ENCODE peak calls at places on chromosomes 13 and 19, in seven cellular contexts. Y is midbrain; R is C1 segment of cervical spinal cord; L is activated T-helper 2 cell treated with anti-CD3 and anti-CD28 coated beads, Interferon-gamma antibody, Interleukin-2, Interleukin-4, amounts not matched to agents 10 μg/mL and 5 μg/mL and 100 μg/mL, durations not matched to agents 14 hours and 24 hours and 36 hours; C is EH; G is iPS-NIHi11; N is NCI-H774. U is an unnamed sample.
A peak's percentile ranks its signal among the peaks of the same experiment; 100 is the strongest.

GRCh38 chr13:91719033-91719432 is 320.6 kb downstream of the GPC5 start:
- DNase-seq in Y (no peak), N (no peak), R (no peak), G (peak; percentile 17), C (no peak), L (no peak), U (no peak)

GRCh38 chr13:33279414-33279813 is 6.1 kb downstream of the STARD13 start:
- DNase-seq in Y (no peak), C (no peak), G (no peak), N (no peak), L (no peak), R (no peak), U (no peak)

GRCh38 chr13:98416408-98416807 is 160.5 kb downstream of the STK24 start:
- DNase-seq in C (no peak), N (peak; percentile 87), G (peak; percentile 30), R (no peak), L (no peak), Y (no peak), U (no peak)

GRCh38 chr19:41371541-41371940 is 4.8 kb upstream of the TMEM91 start:
- DNase-seq in L (no peak), C (no peak), Y (no peak), G (no peak), R (no peak), N (no peak), U (no peak)

GRCh38 chr19:4488496-4488895 is 16.4 kb downstream of the HDGFL2 start:
- DNase-seq in L (no peak), R (no peak), G (no peak), C (no peak), N (no peak), Y (no peak), U (no peak)

GRCh38 chr19:30286378-30286777 is 85.8 kb upstream of the ZNF536 start:
- DNase-seq in R (no peak), N (no peak), C (no peak), G (no peak), L (no peak), Y (no peak), U (no peak)

GRCh38 chr19:7641288-7642276 is 4.7 kb downstream of the STXBP2 start:
- DNase-seq in G (no peak), L (no peak), C (no peak), R (no peak), N (no peak), Y (no peak), U (no peak)

GRCh38 chr13:75864718-75865117 is 228.6 kb downstream of the LMO7 start:
- DNase-seq in Y (no peak), C (peak; percentile 57), G (no peak), R (no peak), L (no peak), N (no peak), U (no peak)

GRCh38 chr19:42596391-42597071 is 1.8 kb upstream of the CEACAM8 start:
- DNase-seq in G (peak; percentile 71), C (peak; percentile 28), R (no peak), L (no peak), N (no peak), Y (peak; percentile 11), U (peak; percentile 15)

GRCh38 chr19:55866521-55866920 is 30.2 kb downstream of the NLRP4 start:
- DNase-seq in G (no peak), L (no peak), Y (no peak), C (no peak), N (no peak), R (no peak), U (no peak)

GRCh38 chr13:31050486-31051400 is 111.0 kb downstream of the HSPH1 start:
- DNase-seq in L (no peak), Y (no peak), C (peak; percentile 24), R (no peak), G (no peak), N (no peak), U (no peak)

GRCh38 chr19:31578326-31578725 is 229.1 kb upstream of the TSHZ3 start:
- DNase-seq in Y (no peak), C (no peak), N (no peak), G (no peak), L (no peak), R (no peak), U (no peak)

GRCh38 chr19:35150445-35150844 is 4.1 kb upstream of the FXYD5 start:
- DNase-seq in N (no peak), C (no peak), G (no peak), L (no peak), Y (no peak), R (no peak), U (no peak)

GRCh38 chr19:772730-773436 is 22.0 kb downstream of the MISP start:
- DNase-seq in C (no peak), R (no peak), G (peak; percentile 70), Y (no peak), L (no peak), N (no peak), U (no peak)

GRCh38 chr13:33045829-33046592 is 29.8 kb downstream of the KL start:
- DNase-seq in C (no peak), Y (no peak), N (no peak), L (no peak), R (no peak), G (no peak), U (no peak)

GRCh38 chr19:47124937-47125668 is 5.5 kb upstream of the SAE1 start:
- DNase-seq in C (peak; percentile 78), G (peak; percentile 70), L (no peak), R (no peak), Y (peak; percentile 67), N (peak; percentile 64), U (no peak)

GRCh38 chr13:109243311-109243951 is 543.0 kb downstream of the IRS2 start:
- DNase-seq in Y (peak; percentile 21), R (no peak), C (peak; percentile 95), L (no peak), N (no peak), G (peak; percentile 31), U (no peak)

GRCh38 chr13:21010621-21011020 is 50.8 kb downstream of the LATS2 start:
- DNase-seq in R (no peak), Y (no peak), C (no peak), G (no peak), N (no peak), L (no peak), U (no peak)

GRCh38 chr19:58559275-58560006 is 1.0 kb upstream of the UBE2M start:
- DNase-seq in Y (no peak), N (no peak), C (peak; percentile 94), L (peak; percentile 65), G (peak; percentile 92), R (no peak), U (no peak)

GRCh38 chr13:77305276-77305675 is 21.6 kb downstream of the MYCBP2 start:
- DNase-seq in N (no peak), C (peak; percentile 36), G (no peak), Y (no peak), L (no peak), R (no peak), U (no peak)

GRCh38 chr13:61901946-61902541 is 486.4 kb upstream of the PCDH20 start:
- DNase-seq in R (no peak), N (no peak), L (no peak), C (no peak), G (no peak), Y (no peak), U (no peak)

GRCh38 chr19:17235618-17236413 is 9.8 kb downstream of the OCEL1 start:
- DNase-seq in Y (peak; percentile 54), G (peak; percentile 64), R (no peak), C (peak; percentile 79), L (peak; percentile 69), N (peak; percentile 57), U (peak; percentile 50)

U was measured in hippocampal formation.